ENCODE peak calls at places on chromosome 7, in nine cellular contexts. One of them, this sample, is unnamed.

GRCh38 chr7:30159698-30160143 is 24.9 kb downstream of the MTURN start:
- DNase-seq in keratinocyte: no peak
- DNase-seq in lung: no peak
- DNase-seq in NCI-H1092 treated with DMSO at 0.1 percent for 48 hours: peak
- DNase-seq in erythroblast: peak
- DNase-seq in esophagus muscularis mucosa: no peak
- DNase-seq in retinal pigment epithelial cell: no peak
- DNase-seq in psoas muscle: no peak
- DNase-seq in dermis microvascular lymphatic vessel endothelial cell: no peak
- DNase-seq in this sample: peak

GRCh38 chr7:155279787-155280445 is 17.8 kb upstream of the INSIG1 start:
- DNase-seq in dermis microvascular lymphatic vessel endothelial cell: no peak
- DNase-seq in psoas muscle: no peak
- DNase-seq in NCI-H1092 treated with DMSO at 0.1 percent for 48 hours: no peak
- DNase-seq in erythroblast: no peak
- DNase-seq in esophagus muscularis mucosa: no peak
- DNase-seq in lung: no peak
- DNase-seq in retinal pigment epithelial cell: no peak
- DNase-seq in keratinocyte: no peak
- DNase-seq in this sample: no peak

GRCh38 chr7:35336444-35336843 is 82.5 kb upstream of the TBX20 start:
- DNase-seq in psoas muscle: no peak
- DNase-seq in retinal pigment epithelial cell: no peak
- DNase-seq in keratinocyte: no peak
- DNase-seq in dermis microvascular lymphatic vessel endothelial cell: no peak
- DNase-seq in esophagus muscularis mucosa: peak
- DNase-seq in lung: no peak
- DNase-seq in erythroblast: no peak
- DNase-seq in NCI-H1092 treated with DMSO at 0.1 percent for 48 hours: no peak
- DNase-seq in this sample: no peak

GRCh38 chr7:3979956-3980643 is 679.0 kb downstream of the SDK1 start:
- DNase-seq in dermis microvascular lymphatic vessel endothelial cell: peak
- DNase-seq in psoas muscle: no peak
- DNase-seq in keratinocyte: no peak
- DNase-seq in erythroblast: no peak
- DNase-seq in lung: no peak
- DNase-seq in esophagus muscularis mucosa: no peak
- DNase-seq in retinal pigment epithelial cell: no peak
- DNase-seq in NCI-H1092 treated with DMSO at 0.1 percent for 48 hours: no peak
- DNase-seq in this sample: peak

GRCh38 chr7:129906700-129907099 is 46.1 kb downstream of the UBE2H start:
- DNase-seq in dermis microvascular lymphatic vessel endothelial cell: peak
- DNase-seq in lung: no peak
- DNase-seq in psoas muscle: no peak
- DNase-seq in erythroblast: no peak
- DNase-seq in esophagus muscularis mucosa: no peak
- DNase-seq in keratinocyte: no peak
- DNase-seq in retinal pigment epithelial cell: peak
- DNase-seq in NCI-H1092 treated with DMSO at 0.1 percent for 48 hours: no peak
- DNase-seq in this sample: no peak

GRCh38 chr7:72310301-72310700 is 101.8 kb downstream of the CALN1 start:
- DNase-seq in erythroblast: no peak
- DNase-seq in dermis microvascular lymphatic vessel endothelial cell: no peak
- DNase-seq in NCI-H1092 treated with DMSO at 0.1 percent for 48 hours: no peak
- DNase-seq in lung: no peak
- DNase-seq in keratinocyte: no peak
- DNase-seq in esophagus muscularis mucosa: no peak
- DNase-seq in retinal pigment epithelial cell: no peak
- DNase-seq in psoas muscle: no peak
- DNase-seq in this sample: no peak

GRCh38 chr7:157630301-157630853 is 293.6 kb downstream of the DNAJB6 start:
- DNase-seq in retinal pigment epithelial cell: no peak
- DNase-seq in lung: no peak
- DNase-seq in erythroblast: no peak
- DNase-seq in psoas muscle: no peak
- DNase-seq in keratinocyte: no peak
- DNase-seq in NCI-H1092 treated with DMSO at 0.1 percent for 48 hours: no peak
- DNase-seq in dermis microvascular lymphatic vessel endothelial cell: no peak
- DNase-seq in esophagus muscularis mucosa: no peak
- DNase-seq in this sample: no peak

GRCh38 chr7:96327429-96327828 is 5.5 kb upstream of the SLC25A13 start:
- DNase-seq in esophagus muscularis mucosa: peak
- DNase-seq in dermis microvascular lymphatic vessel endothelial cell: peak
- DNase-seq in erythroblast: no peak
- DNase-seq in keratinocyte: no peak
- DNase-seq in retinal pigment epithelial cell: no peak
- DNase-seq in NCI-H1092 treated with DMSO at 0.1 percent for 48 hours: peak
- DNase-seq in psoas muscle: no peak
- DNase-seq in lung: no peak
- DNase-seq in this sample: peak

GRCh38 chr7:138575897-138576428 is 115.9 kb downstream of the TRIM24 start:
- DNase-seq in dermis microvascular lymphatic vessel endothelial cell: no peak
- DNase-seq in lung: no peak
- DNase-seq in retinal pigment epithelial cell: no peak
- DNase-seq in NCI-H1092 treated with DMSO at 0.1 percent for 48 hours: no peak
- DNase-seq in esophagus muscularis mucosa: no peak
- DNase-seq in keratinocyte: no peak
- DNase-seq in erythroblast: peak
- DNase-seq in psoas muscle: no peak
- DNase-seq in this sample: no peak

GRCh38 chr7:21076054-21076453 is 289.4 kb upstream of the SP8 start:
- DNase-seq in retinal pigment epithelial cell: no peak
- DNase-seq in keratinocyte: no peak
- DNase-seq in lung: no peak
- DNase-seq in erythroblast: no peak
- DNase-seq in dermis microvascular lymphatic vessel endothelial cell: no peak
- DNase-seq in esophagus muscularis mucosa: no peak
- DNase-seq in NCI-H1092 treated with DMSO at 0.1 percent for 48 hours: peak
- DNase-seq in psoas muscle: no peak
- DNase-seq in this sample: peak

GRCh38 chr7:100606313-100606712 is 4.2 kb downstream of the PCOLCE start:
- DNase-seq in NCI-H1092 treated with DMSO at 0.1 percent for 48 hours: no peak
- DNase-seq in erythroblast: no peak
- DNase-seq in keratinocyte: no peak
- DNase-seq in esophagus muscularis mucosa: no peak
- DNase-seq in dermis microvascular lymphatic vessel endothelial cell: no peak
- DNase-seq in lung: no peak
- DNase-seq in retinal pigment epithelial cell: no peak
- DNase-seq in psoas muscle: no peak
- DNase-seq in this sample: no peak

GRCh38 chr7:105325225-105325904 is 63.4 kb downstream of the SRPK2 start:
- DNase-seq in keratinocyte: no peak
- DNase-seq in retinal pigment epithelial cell: no peak
- DNase-seq in lung: no peak
- DNase-seq in dermis microvascular lymphatic vessel endothelial cell: no peak
- DNase-seq in esophagus muscularis mucosa: no peak
- DNase-seq in erythroblast: no peak
- DNase-seq in NCI-H1092 treated with DMSO at 0.1 percent for 48 hours: no peak
- DNase-seq in psoas muscle: no peak
- DNase-seq in this sample: no peak

GRCh38 chr7:6497994-6498393 is 50.2 kb upstream of the DAGLB start:
- DNase-seq in esophagus muscularis mucosa: no peak
- DNase-seq in psoas muscle: no peak
- DNase-seq in retinal pigment epithelial cell: no peak
- DNase-seq in NCI-H1092 treated with DMSO at 0.1 percent for 48 hours: no peak
- DNase-seq in keratinocyte: no peak
- DNase-seq in lung: no peak
- DNase-seq in dermis microvascular lymphatic vessel endothelial cell: no peak
- DNase-seq in erythroblast: no peak
- DNase-seq in this sample: no peak

GRCh38 chr7:40815512-40815911 is 680.7 kb downstream of the SUGCT start:
- DNase-seq in keratinocyte: peak
- DNase-seq in lung: no peak
- DNase-seq in erythroblast: no peak
- DNase-seq in retinal pigment epithelial cell: no peak
- DNase-seq in NCI-H1092 treated with DMSO at 0.1 percent for 48 hours: no peak
- DNase-seq in dermis microvascular lymphatic vessel endothelial cell: no peak
- DNase-seq in esophagus muscularis mucosa: no peak
- DNase-seq in psoas muscle: no peak
- DNase-seq in this sample: no peak

GRCh38 chr7:135976312-135977019 is 693 bp downstream of the MTPN start:
- DNase-seq in dermis microvascular lymphatic vessel endothelial cell: peak
- DNase-seq in retinal pigment epithelial cell: no peak
- DNase-seq in lung: no peak
- DNase-seq in NCI-H1092 treated with DMSO at 0.1 percent for 48 hours: peak
- DNase-seq in esophagus muscularis mucosa: no peak
- DNase-seq in erythroblast: peak
- DNase-seq in keratinocyte: no peak
- DNase-seq in psoas muscle: no peak
- DNase-seq in this sample: peak

GRCh38 chr7:2872296-2872874 is 28.3 kb upstream of the GNA12 start:
- DNase-seq in keratinocyte: no peak
- DNase-seq in NCI-H1092 treated with DMSO at 0.1 percent for 48 hours: no peak
- DNase-seq in dermis microvascular lymphatic vessel endothelial cell: no peak
- DNase-seq in psoas muscle: no peak
- DNase-seq in retinal pigment epithelial cell: no peak
- DNase-seq in esophagus muscularis mucosa: no peak
- DNase-seq in lung: no peak
- DNase-seq in erythroblast: no peak
- DNase-seq in this sample: no peak

GRCh38 chr7:44765579-44766415 is 17.1 kb downstream of the ZMIZ2 start:
- DNase-seq in lung: no peak
- DNase-seq in retinal pigment epithelial cell: no peak
- DNase-seq in psoas muscle: no peak
- DNase-seq in esophagus muscularis mucosa: no peak
- DNase-seq in NCI-H1092 treated with DMSO at 0.1 percent for 48 hours: no peak
- DNase-seq in keratinocyte: no peak
- DNase-seq in dermis microvascular lymphatic vessel endothelial cell: no peak
- DNase-seq in erythroblast: no peak
- DNase-seq in this sample: no peak

GRCh38 chr7:24907311-24907886 is 72.6 kb downstream of the OSBPL3 start:
- DNase-seq in psoas muscle: no peak
- DNase-seq in lung: no peak
- DNase-seq in dermis microvascular lymphatic vessel endothelial cell: peak
- DNase-seq in keratinocyte: no peak
- DNase-seq in NCI-H1092 treated with DMSO at 0.1 percent for 48 hours: no peak
- DNase-seq in retinal pigment epithelial cell: no peak
- DNase-seq in erythroblast: peak
- DNase-seq in esophagus muscularis mucosa: no peak
- DNase-seq in this sample: no peak

GRCh38 chr7:101390901-101391301 is 28.2 kb downstream of the COL26A1 start:
- DNase-seq in lung: no peak
- DNase-seq in dermis microvascular lymphatic vessel endothelial cell: peak
- DNase-seq in erythroblast: no peak
- DNase-seq in esophagus muscularis mucosa: no peak
- DNase-seq in retinal pigment epithelial cell: no peak
- DNase-seq in psoas muscle: no peak
- DNase-seq in keratinocyte: no peak
- DNase-seq in NCI-H1092 treated with DMSO at 0.1 percent for 48 hours: no peak
- DNase-seq in this sample: no peak

GRCh38 chr7:44755698-44756627 is 7.3 kb downstream of the ZMIZ2 start:
- DNase-seq in dermis microvascular lymphatic vessel endothelial cell: no peak
- DNase-seq in psoas muscle: no peak
- DNase-seq in erythroblast: no peak
- DNase-seq in keratinocyte: no peak
- DNase-seq in esophagus muscularis mucosa: no peak
- DNase-seq in lung: no peak
- DNase-seq in retinal pigment epithelial cell: no peak
- DNase-seq in NCI-H1092 treated with DMSO at 0.1 percent for 48 hours: no peak
- DNase-seq in this sample: no peak

GRCh38 chr7:143456992-143457793 is 13.9 kb downstream of the TAS2R60 start:
- DNase-seq in lung: no peak
- DNase-seq in erythroblast: no peak
- DNase-seq in NCI-H1092 treated with DMSO at 0.1 percent for 48 hours: no peak
- DNase-seq in esophagus muscularis mucosa: peak
- DNase-seq in retinal pigment epithelial cell: no peak
- DNase-seq in psoas muscle: no peak
- DNase-seq in keratinocyte: no peak
- DNase-seq in dermis microvascular lymphatic vessel endothelial cell: no peak
- DNase-seq in this sample: no peak

GRCh38 chr7:111987115-111987826 is 218.9 kb downstream of the DOCK4 start:
- DNase-seq in esophagus muscularis mucosa: no peak
- DNase-seq in lung: no peak
- DNase-seq in retinal pigment epithelial cell: no peak
- DNase-seq in psoas muscle: no peak
- DNase-seq in erythroblast: no peak
- DNase-seq in keratinocyte: no peak
- DNase-seq in NCI-H1092 treated with DMSO at 0.1 percent for 48 hours: no peak
- DNase-seq in dermis microvascular lymphatic vessel endothelial cell: peak
- DNase-seq in this sample: no peak

GRCh38 chr7:139772115-139772514 is 5.7 kb downstream of the HIPK2 start:
- DNase-seq in esophagus muscularis mucosa: no peak
- DNase-seq in keratinocyte: no peak
- DNase-seq in erythroblast: no peak
- DNase-seq in lung: no peak
- DNase-seq in psoas muscle: no peak
- DNase-seq in retinal pigment epithelial cell: no peak
- DNase-seq in NCI-H1092 treated with DMSO at 0.1 percent for 48 hours: no peak
- DNase-seq in dermis microvascular lymphatic vessel endothelial cell: no peak
- DNase-seq in this sample: no peak

GRCh38 chr7:129882531-129882930 is 70.2 kb downstream of the UBE2H start:
- DNase-seq in retinal pigment epithelial cell: no peak
- DNase-seq in keratinocyte: no peak
- DNase-seq in psoas muscle: no peak
- DNase-seq in esophagus muscularis mucosa: no peak
- DNase-seq in erythroblast: no peak
- DNase-seq in NCI-H1092 treated with DMSO at 0.1 percent for 48 hours: no peak
- DNase-seq in lung: no peak
- DNase-seq in dermis microvascular lymphatic vessel endothelial cell: no peak
- DNase-seq in this sample: no peak

GRCh38 chr7:26506196-26506595 is 214.5 kb downstream of the SNX10 start:
- DNase-seq in lung: no peak
- DNase-seq in esophagus muscularis mucosa: no peak
- DNase-seq in erythroblast: no peak
- DNase-seq in keratinocyte: no peak
- DNase-seq in retinal pigment epithelial cell: no peak
- DNase-seq in NCI-H1092 treated with DMSO at 0.1 percent for 48 hours: no peak
- DNase-seq in dermis microvascular lymphatic vessel endothelial cell: no peak
- DNase-seq in psoas muscle: no peak
- DNase-seq in this sample: no peak

GRCh38 chr7:107047902-107048782 is 3.6 kb downstream of the PRKAR2B start:
- DNase-seq in psoas muscle: no peak
- DNase-seq in erythroblast: peak
- DNase-seq in lung: no peak
- DNase-seq in retinal pigment epithelial cell: no peak
- DNase-seq in keratinocyte: no peak
- DNase-seq in esophagus muscularis mucosa: no peak
- DNase-seq in NCI-H1092 treated with DMSO at 0.1 percent for 48 hours: no peak
- DNase-seq in dermis microvascular lymphatic vessel endothelial cell: peak
- DNase-seq in this sample: no peak

GRCh38 chr7:141664450-141664849 is 37.5 kb downstream of the DENND11 start:
- DNase-seq in NCI-H1092 treated with DMSO at 0.1 percent for 48 hours: no peak
- DNase-seq in erythroblast: no peak
- DNase-seq in psoas muscle: no peak
- DNase-seq in retinal pigment epithelial cell: no peak
- DNase-seq in dermis microvascular lymphatic vessel endothelial cell: no peak
- DNase-seq in lung: no peak
- DNase-seq in keratinocyte: no peak
- DNase-seq in esophagus muscularis mucosa: no peak
- DNase-seq in this sample: no peak

GRCh38 chr7:150823484-150824126 is 23.0 kb downstream of the TMEM176A start:
- DNase-seq in dermis microvascular lymphatic vessel endothelial cell: no peak
- DNase-seq in psoas muscle: no peak
- DNase-seq in retinal pigment epithelial cell: no peak
- DNase-seq in lung: no peak
- DNase-seq in keratinocyte: no peak
- DNase-seq in erythroblast: no peak
- DNase-seq in NCI-H1092 treated with DMSO at 0.1 percent for 48 hours: no peak
- DNase-seq in esophagus muscularis mucosa: peak
- DNase-seq in this sample: no peak

GRCh38 chr7:30430300-30430699 is 48.3 kb downstream of the NOD1 start:
- DNase-seq in erythroblast: no peak
- DNase-seq in dermis microvascular lymphatic vessel endothelial cell: peak
- DNase-seq in NCI-H1092 treated with DMSO at 0.1 percent for 48 hours: peak
- DNase-seq in psoas muscle: no peak
- DNase-seq in keratinocyte: no peak
- DNase-seq in retinal pigment epithelial cell: no peak
- DNase-seq in esophagus muscularis mucosa: no peak
- DNase-seq in lung: peak
- DNase-seq in this sample: no peak

GRCh38 chr7:133365892-133366291 is 113.0 kb downstream of the EXOC4 start:
- DNase-seq in esophagus muscularis mucosa: no peak
- DNase-seq in retinal pigment epithelial cell: peak
- DNase-seq in erythroblast: no peak
- DNase-seq in lung: no peak
- DNase-seq in keratinocyte: no peak
- DNase-seq in NCI-H1092 treated with DMSO at 0.1 percent for 48 hours: no peak
- DNase-seq in psoas muscle: no peak
- DNase-seq in dermis microvascular lymphatic vessel endothelial cell: peak
- DNase-seq in this sample: no peak

GRCh38 chr7:143255564-143255963 is 7.7 kb upstream of the GSTK1 start:
- DNase-seq in esophagus muscularis mucosa: no peak
- DNase-seq in keratinocyte: no peak
- DNase-seq in retinal pigment epithelial cell: no peak
- DNase-seq in erythroblast: no peak
- DNase-seq in dermis microvascular lymphatic vessel endothelial cell: no peak
- DNase-seq in psoas muscle: no peak
- DNase-seq in lung: no peak
- DNase-seq in NCI-H1092 treated with DMSO at 0.1 percent for 48 hours: no peak
- DNase-seq in this sample: no peak